ENCODE peak calls at places on chromosome X, in ten cellular contexts. I is iPS-NIHi11; E is NCI-H1105; H is fibroblast of the aortic adventitia; R is uterus; Q is activated CD8-positive, alpha-beta memory T cell treated with anti-CD3 and anti-CD28 coated beads for 4 hours; Z is activated T-helper 1 cell treated with anti-CD3 and anti-CD28 coated beads, Interleukin-2, amount 50 U/mL, for 16 hours; V is HepG2; W is activated CD4-positive, CD25-positive, alpha-beta regulatory T cell; O is neural crest cell. Y is an unnamed sample.

GRCh38 chrX:154043003-154043402 is 23.3 kb upstream of the IRAK1 start:
- DNase-seq in I (no peak), E (no peak), H (peak; percentile 65), R (no peak), Q (no peak), Z (no peak), V (no peak), W (no peak), O (no peak), Y (no peak)

GRCh38 chrX:136497556-136498048 is at the start of gene HTATSF1:
- DNase-seq in I (peak; percentile 11), E (no peak), H (no peak), R (no peak), Q (no peak), Z (no peak), V (no peak), W (peak; percentile 1), O (no peak), Y (no peak)

GRCh38 chrX:104343408-104344129 is 88.8 kb upstream of the ESX1 start:
- DNase-seq in I (peak; percentile 31), E (peak; percentile 0), H (peak; percentile 68), R (peak; percentile 30), Q (no peak), Z (no peak), V (peak; percentile 49), W (no peak), O (peak; percentile 66), Y (peak; percentile 21)

GRCh38 chrX:40474205-40474626 is 106.6 kb upstream of the ATP6AP2 start:
- DNase-seq in I (peak; percentile 73), E (no peak), H (no peak), R (peak; percentile 29), Q (no peak), Z (no peak), V (peak; percentile 20), W (no peak), O (peak; percentile 12), Y (no peak)

GRCh38 chrX:125295337-125295736 is 24.3 kb upstream of the TEX13C start:
- DNase-seq in I (no peak), E (no peak), H (no peak), R (no peak), Q (no peak), Z (no peak), V (no peak), W (no peak), O (no peak), Y (no peak)

GRCh38 chrX:133776072-133776471 is 209.3 kb downstream of the GPC3 start:
- DNase-seq in I (peak; percentile 35), E (no peak), H (no peak), R (no peak), Q (no peak), Z (peak; percentile 6), V (no peak), W (no peak), O (peak; percentile 55), Y (no peak)

GRCh38 chrX:14095702-14096101 is 66.0 kb upstream of the GEMIN8 start:
- DNase-seq in I (peak; percentile 47), E (no peak), H (peak; percentile 70), R (peak; percentile 18), Q (no peak), Z (no peak), V (peak; percentile 47), W (no peak), O (peak; percentile 20), Y (no peak)

GRCh38 chrX:154027003-154027402 is 7.3 kb upstream of the IRAK1 start:
- DNase-seq in I (no peak), E (no peak), H (no peak), R (no peak), Q (no peak), Z (no peak), V (no peak), W (no peak), O (no peak), Y (no peak)

GRCh38 chrX:103211012-103211715 is 3.7 kb upstream of the BEX4 start:
- DNase-seq in I (peak; percentile 21), E (peak; percentile 15), H (peak; percentile 58), R (peak; percentile 43), Q (peak; percentile 19), Z (no peak), V (peak; percentile 25), W (peak; percentile 1), O (peak; percentile 38), Y (no peak)